ENCODE peak calls at places on chromosomes 5 and 9, in eight cellular contexts. T is uterus, A is mesendoderm, C is fibroblast of lung, V is transverse colon, F is mucosa of descending colon, E is Panc1, U is heart right ventricle. R is an unnamed sample.

GRCh38 chr9:127904518-127904887 is 5.1 kb upstream of the ST6GALNAC6 start:
- DNase-seq in V (no peak), T (peak), U (no peak), F (no peak), E (no peak), C (no peak), A (peak), R (peak)

GRCh38 chr5:142065273-142065672 is 43.3 kb upstream of the NDFIP1 start:
- DNase-seq in T (no peak), U (no peak), V (no peak), A (peak), C (peak), F (no peak), E (no peak), R (no peak)

GRCh38 chr5:88872971-88873370 is 10.0 kb downstream of the MEF2C start:
- DNase-seq in U (no peak), T (no peak), A (no peak), F (no peak), C (no peak), V (no peak), E (no peak), R (no peak)

GRCh38 chr5:1923766-1924165 is 41.0 kb upstream of the IRX4 start:
- DNase-seq in E (no peak), C (no peak), U (no peak), V (no peak), A (no peak), T (no peak), F (no peak), R (no peak)

GRCh38 chr5:72602696-72603685 is 95.8 kb upstream of the ZNF366 start:
- DNase-seq in E (no peak), T (no peak), V (no peak), U (no peak), A (no peak), F (no peak), C (no peak), R (no peak)

GRCh38 chr5:40401965-40402364 is 277.8 kb upstream of the PTGER4 start:
- DNase-seq in F (no peak), E (no peak), A (peak), V (no peak), U (no peak), T (no peak), C (peak), R (no peak)

GRCh38 chr5:1633605-1634336 is 110.0 kb upstream of the LPCAT1 start:
- DNase-seq in F (peak), A (peak), V (peak), U (peak), T (peak), C (peak), E (peak), R (peak)

GRCh38 chr9:7185612-7186011 is 427.8 kb downstream of the KDM4C start:
- DNase-seq in U (no peak), V (no peak), F (no peak), T (no peak), C (peak), E (peak), A (peak), R (peak)

GRCh38 chr5:91103353-91104061 is 279.6 kb downstream of the ARRDC3 start:
- DNase-seq in T (no peak), E (no peak), U (no peak), F (no peak), A (no peak), C (no peak), V (no peak), R (no peak)

GRCh38 chr9:70297141-70297540 is 38.4 kb downstream of the SMC5 start:
- DNase-seq in V (no peak), C (peak), U (no peak), F (no peak), T (no peak), A (no peak), E (no peak), R (no peak)

GRCh38 chr5:151319334-151319733 is 15.8 kb upstream of the SLC36A3 start:
- DNase-seq in E (no peak), A (peak), F (no peak), C (peak), U (peak), V (peak), T (peak), R (no peak)

GRCh38 chr5:27171696-27172362 is 133.4 kb upstream of the CDH9 start:
- DNase-seq in V (no peak), U (no peak), E (no peak), T (no peak), A (no peak), F (no peak), C (no peak), R (peak)

DNA sequence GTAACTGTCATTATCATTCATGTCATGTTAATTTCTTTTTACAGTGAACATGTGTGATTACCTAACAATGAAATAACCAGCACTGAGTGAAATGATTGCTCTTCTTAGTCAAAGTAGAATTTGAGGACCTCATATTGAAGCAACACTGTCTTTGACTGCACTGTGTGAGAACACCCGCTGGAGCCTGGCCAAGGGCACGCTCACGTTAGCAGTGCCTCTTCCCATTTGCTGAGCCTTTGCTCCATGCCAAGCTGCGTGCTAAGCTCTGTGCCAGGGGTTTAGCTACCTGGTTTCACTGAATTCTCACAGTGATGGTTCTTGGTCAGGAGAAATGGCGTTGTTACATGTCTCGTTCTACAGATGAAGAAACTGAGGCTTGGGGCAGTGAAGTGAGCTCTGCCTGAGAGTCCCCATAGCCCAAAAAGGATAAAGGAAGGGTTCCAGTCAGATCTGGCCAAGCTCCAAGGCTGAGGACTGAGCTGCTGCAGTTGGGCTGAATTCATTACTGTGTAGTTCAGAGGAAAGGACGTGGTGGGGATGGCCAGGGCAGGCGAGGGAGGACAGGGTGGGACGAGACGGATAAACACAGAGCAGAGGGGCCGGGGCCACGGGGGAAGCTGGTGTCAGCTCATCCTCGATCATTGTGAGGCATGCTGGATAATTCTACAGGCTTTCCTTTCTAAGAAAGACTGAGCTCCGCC is 16.6 kb downstream of the HMCN2 start:
- DNase-seq in A (no peak), C (no peak), V (peak), E (no peak), U (no peak), T (peak), F (no peak), R (no peak)
- H3K4me3 ChIP-seq in A (no peak), C (no peak), V (no peak), E (no peak), U (no peak), T (no peak), F (no peak), R (no peak)

GRCh38 chr5:139636207-139636792 is 11.8 kb upstream of the CXXC5 start:
- DNase-seq in E (no peak), T (no peak), V (peak), U (no peak), A (no peak), F (peak), C (no peak), R (peak)
- H3K4me3 ChIP-seq in E (no peak), T (no peak), V (peak), U (peak), A (no peak), F (no peak), C (no peak), R (no peak)

DNA sequence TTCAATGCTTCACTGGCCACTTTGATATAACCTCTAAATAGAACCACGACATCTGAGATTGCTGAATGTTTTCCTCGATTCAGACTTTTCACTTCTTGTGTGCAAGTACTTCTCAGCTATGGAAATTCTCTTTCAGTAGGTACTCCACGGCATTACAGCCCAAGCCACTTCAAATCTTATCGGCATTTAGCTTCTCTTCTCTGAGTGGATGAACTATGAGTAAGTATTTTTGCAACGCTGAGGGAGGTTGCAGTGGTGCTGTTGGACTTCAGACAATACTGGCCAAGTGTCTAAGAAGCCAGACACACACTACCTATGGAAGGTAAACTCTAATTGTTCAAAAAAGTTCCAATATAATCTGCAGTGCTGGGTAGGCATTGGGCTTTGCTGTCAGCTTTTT is 60.1 kb downstream of the FBN2 start:
- DNase-seq in F (no peak), T (no peak), C (peak), E (no peak), U (no peak), V (no peak), A (no peak), R (no peak)
- H3K4me3 ChIP-seq in F (no peak), T (no peak), C (no peak), E (no peak), U (no peak), V (no peak), A (no peak), R (no peak)

GRCh38 chr5:50711280-50711679 is 44.8 kb downstream of the PARP8 start:
- DNase-seq in C (no peak), E (no peak), V (peak), U (no peak), A (no peak), F (peak), T (no peak), R (no peak)
- H3K4me3 ChIP-seq in C (no peak), E (peak), V (no peak), U (peak), A (no peak), F (no peak), T (no peak), R (no peak)

DNA sequence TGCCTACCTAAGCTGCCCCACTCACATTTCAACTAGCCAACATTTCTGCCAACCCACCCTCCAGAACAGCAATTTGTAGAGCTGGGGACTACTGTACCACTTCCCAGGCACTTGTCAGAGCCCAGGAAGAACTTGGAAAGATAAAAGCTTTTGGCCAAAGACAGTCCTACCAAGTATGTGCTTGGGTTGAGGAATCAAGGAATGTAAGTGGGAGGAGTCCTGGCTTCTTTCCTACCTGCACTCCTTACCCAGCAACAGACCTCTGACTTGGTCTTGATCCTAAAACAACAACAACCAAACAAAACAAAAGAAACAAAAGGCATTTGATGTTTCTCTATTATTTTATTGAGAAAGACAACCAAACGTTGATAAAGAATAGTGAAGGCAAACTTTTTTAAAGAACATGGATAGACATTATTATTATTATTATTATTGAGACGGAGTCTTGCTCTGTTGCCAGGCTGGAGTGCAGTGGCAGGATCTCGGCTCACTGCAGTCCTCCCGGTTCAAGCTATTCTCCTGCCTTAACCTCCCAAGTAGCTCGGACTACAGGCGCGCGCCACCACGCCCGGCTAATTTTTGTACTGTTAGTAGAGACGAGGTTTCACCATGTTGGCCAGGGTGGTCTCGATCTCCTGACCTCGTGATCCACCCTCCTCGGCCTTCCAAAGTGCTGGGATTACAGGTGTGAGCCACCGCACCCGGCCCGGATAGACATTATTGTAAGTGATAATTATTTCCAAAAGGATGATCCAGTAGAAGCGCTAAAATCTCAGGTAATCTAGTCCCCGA is 33.5 kb downstream of the ANXA2R start:
- DNase-seq in T (no peak), V (no peak), C (peak), F (no peak), U (no peak), E (no peak), A (no peak), R (no peak)
- H3K4me3 ChIP-seq in T (peak), V (peak), C (no peak), F (no peak), U (peak), E (peak), A (no peak), R (no peak)

GRCh38 chr5:159157552-159157951 is 51.8 kb downstream of the RNF145 start:
- DNase-seq in T (no peak), F (no peak), C (no peak), E (no peak), A (no peak), V (no peak), U (no peak), R (no peak)
- H3K4me3 ChIP-seq in T (no peak), F (no peak), C (no peak), E (no peak), A (no peak), V (no peak), U (no peak), R (no peak)

GRCh38 chr5:51391175-51391574 is 7.9 kb downstream of the ISL1 start:
- DNase-seq in U (no peak), C (no peak), V (no peak), T (no peak), F (no peak), A (peak), E (no peak), R (no peak)
- H3K4me3 ChIP-seq in U (no peak), C (no peak), V (no peak), T (no peak), F (no peak), A (no peak), E (no peak), R (no peak)

GRCh38 chr5:130166839-130167490 is 262.7 kb downstream of the CHSY3 start:
- DNase-seq in F (no peak), E (no peak), A (peak), U (no peak), T (no peak), V (no peak), C (no peak), R (peak)
- H3K4me3 ChIP-seq in F (no peak), E (no peak), A (no peak), U (no peak), T (no peak), V (no peak), C (no peak), R (no peak)

GRCh38 chr9:14347408-14348224 is 33.7 kb upstream of the NFIB start:
- DNase-seq in U (peak), C (peak), F (no peak), V (peak), T (no peak), E (no peak), A (peak), R (peak)
- H3K4me3 ChIP-seq in U (peak), C (peak), F (no peak), V (peak), T (peak), E (peak), A (peak), R (peak)

GRCh38 chr9:4335631-4336030 is 35.8 kb upstream of the GLIS3 start:
- DNase-seq in E (no peak), A (no peak), F (no peak), C (no peak), U (no peak), V (no peak), T (no peak), R (no peak)

GRCh38 chr9:4339357-4339756 is 39.5 kb upstream of the GLIS3 start:
- DNase-seq in T (peak), U (peak), V (peak), A (peak), F (peak), E (peak), C (peak), R (peak)

GRCh38 chr9:4344946-4345345 is 45.1 kb upstream of the GLIS3 start:
- DNase-seq in T (no peak), E (no peak), F (no peak), U (no peak), A (peak), C (no peak), V (no peak), R (no peak)

GRCh38 chr9:4341554-4341953 is 41.7 kb upstream of the GLIS3 start:
- DNase-seq in T (no peak), F (no peak), U (no peak), E (no peak), V (no peak), A (no peak), C (no peak), R (no peak)

GRCh38 chr9:4339783-4340335 is 40.0 kb upstream of the GLIS3 start:
- DNase-seq in E (no peak), C (no peak), V (no peak), F (no peak), A (no peak), T (no peak), U (no peak), R (no peak)
- H3K4me3 ChIP-seq in E (no peak), C (no peak), V (no peak), F (no peak), A (no peak), T (no peak), U (no peak), R (no peak)

R was measured in H7.